ENCODE peak calls at places on chromosomes 2 and 18, in six cellular contexts. G, N, H, X, V and Q are unnamed samples.

GRCh38 chr2:162198239-162198638 is 45.0 kb downstream of the FAP start:
- DNase-seq in G (no peak), V (no peak), H (no peak), X (no peak), N (no peak), Q (no peak)

GRCh38 chr2:88828397-88829137 is 137.1 kb downstream of the RPIA start:
- DNase-seq in H (no peak), N (peak), V (peak), X (no peak), G (no peak), Q (no peak)

GRCh38 chr2:150207979-150208378 is 279.5 kb downstream of the RND3 start:
- DNase-seq in H (no peak), N (no peak), V (no peak), X (no peak), G (no peak), Q (no peak)

GRCh38 chr2:3755277-3755676 is 51.9 kb downstream of the DCDC2C start:
- DNase-seq in G (no peak), N (no peak), H (no peak), X (no peak), V (no peak), Q (no peak)

GRCh38 chr2:776517-776916 is 99.3 kb upstream of the TMEM18 start:
- DNase-seq in X (no peak), N (no peak), V (no peak), H (no peak), G (no peak), Q (no peak)

GRCh38 chr2:191428141-191428540 is 182.9 kb downstream of the MYO1B start:
- DNase-seq in V (no peak), X (no peak), H (no peak), G (no peak), N (no peak), Q (no peak)

GRCh38 chr2:55160422-55160821 is 71.7 kb downstream of the CLHC1 start:
- DNase-seq in N (no peak), H (no peak), G (no peak), V (no peak), X (no peak), Q (no peak)

GRCh38 chr2:179443175-179443574 is 178.5 kb upstream of the SESTD1 start:
- DNase-seq in H (no peak), G (no peak), X (no peak), N (no peak), V (no peak), Q (no peak)

GRCh38 chr2:65974067-65974723 is 460.7 kb upstream of the MEIS1 start:
- DNase-seq in X (no peak), G (no peak), N (no peak), H (no peak), V (no peak), Q (no peak)

GRCh38 chr2:189425676-189426075 is 15.6 kb upstream of the WDR75 start:
- DNase-seq in H (no peak), V (no peak), G (no peak), X (no peak), N (peak), Q (no peak)

GRCh38 chr18:73923866-73924265 is 223.8 kb downstream of the FBXO15 start:
- DNase-seq in X (no peak), V (no peak), N (no peak), H (no peak), G (no peak), Q (no peak)

GRCh38 chr18:24790347-24790746 is 329.9 kb downstream of the HRH4 start:
- DNase-seq in G (no peak), V (no peak), H (no peak), N (no peak), X (no peak), Q (no peak)

GRCh38 chr2:147482111-147482510 is 362.7 kb upstream of the ACVR2A start:
- DNase-seq in H (no peak), V (no peak), X (no peak), N (no peak), G (no peak), Q (no peak)